ENCODE peak calls at places on chromosome 21, in six cellular contexts. R, F, Z, X, S and E are unnamed samples.

GRCh38 chr21:38815060-38815405 is 9.3 kb downstream of the ETS2 start:
- DNase-seq in R (no peak), X (no peak), S (no peak), F (no peak), Z (no peak), E (no peak)

GRCh38 chr21:15252437-15252836 is 187.6 kb upstream of the NRIP1 start:
- DNase-seq in S (no peak), X (no peak), R (no peak), Z (no peak), F (no peak), E (no peak)

GRCh38 chr21:30408782-30409494 is 13.1 kb downstream of the KRTAP13-1 start:
- DNase-seq in S (peak; percentile 57), X (peak; percentile 90), Z (peak; percentile 9), R (no peak), F (peak; percentile 94), E (no peak)

GRCh38 chr21:45861156-45861870 is 120.3 kb upstream of the COL6A1 start:
- DNase-seq in S (no peak), X (no peak), F (no peak), R (no peak), Z (no peak), E (no peak)

GRCh38 chr21:37620401-37620800 is 253.8 kb downstream of the DYRK1A start:
- DNase-seq in X (no peak), Z (no peak), F (no peak), S (no peak), R (no peak), E (no peak)

GRCh38 chr21:20946701-20947100 is 51.5 kb upstream of the NCAM2 start:
- DNase-seq in X (no peak), Z (no peak), S (no peak), F (no peak), R (no peak), E (no peak)

GRCh38 chr21:22561946-22562345 is 1563.7 kb downstream of the NCAM2 start:
- DNase-seq in R (no peak), X (peak; percentile 55), F (no peak), Z (no peak), S (no peak), E (no peak)

GRCh38 chr21:37087188-37087587 is 14.1 kb downstream of the TTC3 start:
- DNase-seq in Z (no peak), X (no peak), S (no peak), F (peak; percentile 24), R (no peak), E (no peak)

GRCh38 chr21:45303111-45303615 is 15.5 kb upstream of the POFUT2 start:
- DNase-seq in F (peak; percentile 1), S (peak; percentile 45), R (no peak), X (no peak), Z (no peak), E (no peak)

GRCh38 chr21:26845066-26845749 is at the start of gene ADAMTS1:
- DNase-seq in Z (no peak), F (peak; percentile 85), S (peak; percentile 84), X (peak; percentile 92), R (no peak), E (no peak)

GRCh38 chr21:36883532-36884486 is 82.7 kb downstream of the HLCS start:
- DNase-seq in Z (no peak), S (no peak), R (no peak), X (no peak), F (no peak), E (no peak)

GRCh38 chr21:45151484-45152115 is 77.2 kb downstream of the ADARB1 start:
- DNase-seq in S (no peak), X (no peak), F (no peak), R (no peak), Z (no peak), E (no peak)

GRCh38 chr21:20592482-20592881 is 405.7 kb upstream of the NCAM2 start:
- DNase-seq in X (no peak), F (no peak), Z (no peak), R (no peak), S (no peak), E (no peak)

GRCh38 chr21:37226356-37226920 is 40.7 kb downstream of the VPS26C start:
- DNase-seq in F (no peak), S (no peak), X (no peak), R (no peak), Z (no peak), E (no peak)

GRCh38 chr21:45575993-45576837 is 34.0 kb upstream of the SLC19A1 start:
- DNase-seq in X (peak; percentile 45), Z (no peak), R (no peak), F (no peak), S (no peak), E (no peak)

GRCh38 chr21:31983120-31983519 is 110.3 kb downstream of the HUNK start:
- DNase-seq in F (peak; percentile 73), S (no peak), R (no peak), X (no peak), Z (no peak), E (no peak)

GRCh38 chr21:45901061-45901690 is 80.4 kb upstream of the COL6A1 start:
- DNase-seq in Z (no peak), F (no peak), X (peak; percentile 37), S (peak; percentile 27), R (no peak), E (no peak)

GRCh38 chr21:19510057-19510456 is 1106.5 kb upstream of the TMPRSS15 start:
- DNase-seq in F (no peak), Z (no peak), X (no peak), R (no peak), S (no peak), E (no peak)

GRCh38 chr21:45590246-45590725 is 48.0 kb upstream of the SLC19A1 start:
- DNase-seq in Z (peak; percentile 97), R (peak; percentile 66), F (peak; percentile 66), S (peak; percentile 75), X (peak; percentile 93), E (peak; percentile 52)

GRCh38 chr21:32392299-32392879 is 423 bp downstream of the URB1 start:
- DNase-seq in F (no peak), Z (no peak), X (no peak), R (no peak), S (no peak), E (no peak)

GRCh38 chr21:45335761-45336534 is 48.3 kb upstream of the POFUT2 start:
- DNase-seq in X (peak; percentile 57), S (no peak), F (no peak), R (no peak), Z (no peak), E (no peak)

GRCh38 chr21:44737706-44738354 is 26.5 kb upstream of the TSPEAR start:
- DNase-seq in S (no peak), Z (no peak), F (no peak), X (no peak), R (no peak), E (no peak)

GRCh38 chr21:32597205-32597604 is 11.9 kb upstream of the TCP10L start:
- DNase-seq in F (no peak), R (no peak), S (no peak), Z (no peak), X (no peak), E (no peak)

GRCh38 chr21:33428669-33429068 is 25.5 kb downstream of the IFNGR2 start:
- DNase-seq in X (no peak), F (no peak), Z (no peak), R (no peak), S (no peak), E (no peak)

DNA sequence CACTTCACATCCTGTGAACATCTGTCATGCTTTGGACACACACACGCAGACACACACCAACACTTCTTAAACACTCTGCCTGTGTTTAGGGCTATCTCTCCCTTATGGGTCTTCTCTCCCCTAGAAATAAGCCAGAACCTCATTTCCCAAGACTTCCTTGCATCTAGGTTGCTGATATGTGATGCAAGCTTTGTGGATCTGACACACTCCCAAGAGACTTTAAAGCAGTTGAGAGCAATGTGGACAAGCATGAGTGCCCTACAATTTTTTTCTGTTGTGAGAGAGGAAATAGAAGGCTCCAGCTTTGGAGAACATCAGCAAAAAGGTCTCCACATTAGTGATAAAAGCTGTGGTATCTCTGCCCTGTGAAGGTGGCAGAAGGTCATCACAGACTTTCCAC is 267.8 kb downstream of the SETD4 start:
- DNase-seq in Z (no peak), X (no peak), F (no peak), R (no peak), S (no peak), E (no peak)
- H3K4me1 ChIP-seq in Z (no peaks in the 10 kb centered on the region), X (peaks cover 5% of the 10 kb centered on the region), F (peaks cover 15% of the 10 kb centered on the region), R (no peaks in the 10 kb centered on the region), S (peaks cover 5% of the 10 kb centered on the region), E (no peaks in the 10 kb centered on the region)

GRCh38 chr21:43731476-43731875 is 12.5 kb downstream of the PDXK start:
- DNase-seq in R (no peak), S (no peak), Z (no peak), F (no peak), X (no peak), E (no peak)
- H3K4me1 ChIP-seq in R (peaks cover 39% of the 10 kb centered on the region), S (peaks cover 59% of the 10 kb centered on the region), Z (peaks cover 69% of the 10 kb centered on the region), F (peaks cover 66% of the 10 kb centered on the region), X (peaks cover 22% of the 10 kb centered on the region), E (peaks cover 36% of the 10 kb centered on the region)

GRCh38 chr21:41767606-41768370 is 936 bp upstream of the RIPK4 start:
- DNase-seq in F (no peak), R (no peak), X (no peak), S (no peak), Z (no peak), E (no peak)
- H3K4me1 ChIP-seq in F (peaks cover 52% of the 10 kb centered on the region), R (peaks cover 20% of the 10 kb centered on the region), X (peaks cover 25% of the 10 kb centered on the region), S (peaks cover 13% of the 10 kb centered on the region), Z (peaks cover 5% of the 10 kb centered on the region), E (peaks cover 18% of the 10 kb centered on the region)

GRCh38 chr21:24829397-24829796 is 777.9 kb downstream of the MRPL39 start:
- DNase-seq in S (no peak), F (no peak), Z (no peak), X (no peak), R (no peak), E (no peak)
- H3K4me1 ChIP-seq in S (no peaks in the 10 kb centered on the region), F (no peaks in the 10 kb centered on the region), Z (no peaks in the 10 kb centered on the region), X (no peaks in the 10 kb centered on the region), R (no peaks in the 10 kb centered on the region), E (no peaks in the 10 kb centered on the region)

DNA sequence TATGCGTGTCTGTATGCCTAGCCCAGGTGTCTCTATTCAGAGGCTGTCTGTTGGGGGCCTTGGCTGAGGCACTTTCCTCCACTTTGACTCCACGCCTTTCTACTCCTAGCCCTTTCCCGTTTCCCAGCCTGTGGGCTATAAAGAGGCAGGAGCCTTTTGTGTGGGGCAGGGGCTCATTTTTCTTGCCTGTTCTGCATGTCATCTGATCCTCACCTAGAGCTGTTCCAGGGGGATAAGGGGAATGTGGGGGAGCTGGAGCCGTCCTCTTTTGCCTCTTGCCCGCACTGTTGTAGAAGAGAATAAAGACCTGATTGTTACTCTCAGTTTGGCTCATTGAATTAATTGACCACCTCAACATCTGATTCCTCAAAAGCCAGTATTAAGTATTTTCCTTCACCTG is 21.8 kb upstream of the CCT8 start:
- DNase-seq in Z (no peak), X (no peak), F (no peak), R (no peak), S (no peak), E (no peak)
- H3K4me1 ChIP-seq in Z (peaks cover 2% of the 10 kb centered on the region), X (no peaks in the 10 kb centered on the region), F (no peaks in the 10 kb centered on the region), R (no peaks in the 10 kb centered on the region), S (no peaks in the 10 kb centered on the region), E (no peaks in the 10 kb centered on the region)

GRCh38 chr21:16426936-16427335 is 697.2 kb downstream of the USP25 start:
- DNase-seq in X (no peak), Z (no peak), R (no peak), F (no peak), S (no peak), E (no peak)

GRCh38 chr21:16423921-16424320 is 694.1 kb downstream of the USP25 start:
- DNase-seq in Z (no peak), F (no peak), R (no peak), S (no peak), X (no peak), E (no peak)

GRCh38 chr21:16425297-16425696 is 695.5 kb downstream of the USP25 start:
- DNase-seq in Z (no peak), F (no peak), X (no peak), R (no peak), S (no peak), E (no peak)

GRCh38 chr21:16422702-16423101 is 692.9 kb downstream of the USP25 start:
- DNase-seq in X (no peak), F (no peak), R (no peak), S (no peak), Z (no peak), E (no peak)

GRCh38 chr21:16424331-16424749 is 694.6 kb downstream of the USP25 start:
- DNase-seq in R (no peak), X (no peak), Z (no peak), S (no peak), F (no peak), E (no peak)
- H3K4me1 ChIP-seq in R (no peaks in the 10 kb centered on the region), X (no peaks in the 10 kb centered on the region), Z (no peaks in the 10 kb centered on the region), S (peaks cover 3% of the 10 kb centered on the region), F (peaks cover 15% of the 10 kb centered on the region), E (no peaks in the 10 kb centered on the region)